ENCODE peak calls at places on chromosomes 4 and X, in six cellular contexts. T is heart left ventricle, J is astrocyte of the cerebellum, V is OCI-LY7, Y is MM.1S, L is fibroblast of pulmonary artery. N is an unnamed sample.

GRCh38 chr4:72701987-72702819 is 133.2 kb upstream of the ADAMTS3 start:
- DNase-seq in J (peak), T (peak), V (peak), Y (peak), L (peak), N (peak)

GRCh38 chrX:150352581-150352980 is 10.5 kb upstream of the MAMLD1 start:
- DNase-seq in V (no peak), L (peak), J (no peak), Y (no peak), T (no peak), N (no peak)

GRCh38 chrX:264634-265455 is 16.3 kb upstream of the PLCXD1 start:
- DNase-seq in T (no peak), V (no peak), J (no peak), Y (no peak), L (peak), N (peak)

GRCh38 chrX:17710836-17711235 is 26.5 kb upstream of the SCML1 start:
- DNase-seq in V (no peak), L (no peak), Y (no peak), J (no peak), T (no peak), N (no peak)

GRCh38 chr4:108192056-108192455 is 23.3 kb upstream of the LEF1 start:
- DNase-seq in L (no peak), Y (no peak), V (no peak), T (no peak), J (no peak), N (no peak)

GRCh38 chrX:95346854-95347253 is 1337.8 kb upstream of the DIAPH2 start:
- DNase-seq in J (peak), L (peak), Y (peak), T (no peak), V (no peak), N (peak)

GRCh38 chrX:116413273-116413672 is 23.1 kb upstream of the SLC6A14 start:
- DNase-seq in J (no peak), V (no peak), L (no peak), T (no peak), Y (no peak), N (no peak)

GRCh38 chrX:69396916-69397315 is 107.2 kb upstream of the NALF2 start:
- DNase-seq in J (no peak), L (no peak), V (no peak), T (no peak), Y (no peak), N (no peak)

GRCh38 chrX:123477673-123478072 is 255.2 kb downstream of the THOC2 start:
- DNase-seq in L (no peak), V (no peak), J (no peak), Y (no peak), T (no peak), N (no peak)

GRCh38 chrX:10350221-10350620 is 193.4 kb downstream of the CLCN4 start:
- DNase-seq in J (no peak), T (no peak), V (no peak), Y (no peak), L (no peak), N (no peak)

GRCh38 chr4:113052379-113052951 is 3.0 kb downstream of the ANK2 start:
- DNase-seq in J (peak), Y (no peak), L (peak), V (no peak), T (no peak), N (peak)

GRCh38 chrX:107442914-107443527 is 6.4 kb upstream of the FRMPD3 start:
- DNase-seq in V (no peak), J (no peak), L (no peak), Y (no peak), T (no peak), N (no peak)

GRCh38 chr4:183960021-183960420 is 54.9 kb downstream of the STOX2 start:
- DNase-seq in J (peak), V (no peak), L (peak), T (peak), Y (no peak), N (no peak)

GRCh38 chr4:188032583-188032982 is 37.0 kb downstream of the ZFP42 start:
- DNase-seq in Y (no peak), L (no peak), V (no peak), J (no peak), T (no peak), N (no peak)

GRCh38 chr4:88138561-88138960 is 19.9 kb downstream of the ABCG2 start:
- DNase-seq in Y (no peak), V (no peak), L (peak), T (no peak), J (peak), N (peak)

GRCh38 chrX:26778320-26778888 is 562.4 kb downstream of the MAGEB5 start:
- DNase-seq in V (peak), T (no peak), L (no peak), Y (no peak), J (no peak), N (no peak)

GRCh38 chrX:154836163-154836562 is 1.7 kb upstream of the SMIM9 start:
- DNase-seq in J (no peak), L (no peak), V (no peak), Y (no peak), T (no peak), N (no peak)

GRCh38 chr4:90357117-90357710 is 230.0 kb downstream of the CCSER1 start:
- DNase-seq in T (no peak), J (peak), V (peak), L (peak), Y (peak), N (peak)

GRCh38 chr4:168998596-168998995 is 11.5 kb downstream of the CBR4 start:
- DNase-seq in T (no peak), J (no peak), Y (no peak), V (no peak), L (no peak), N (no peak)

GRCh38 chr4:168999836-169000235 is 10.2 kb downstream of the CBR4 start:
- DNase-seq in J (no peak), T (no peak), Y (no peak), V (no peak), L (no peak), N (no peak)

GRCh38 chr4:168995537-168996295 is 14.3 kb downstream of the CBR4 start:
- DNase-seq in Y (no peak), J (no peak), V (no peak), T (no peak), L (peak), N (peak)

GRCh38 chr4:168994961-168995360 is 15.1 kb downstream of the CBR4 start:
- DNase-seq in J (no peak), T (no peak), Y (no peak), V (no peak), L (no peak), N (no peak)

GRCh38 chr4:168993724-168994510 is 16.1 kb downstream of the CBR4 start:
- DNase-seq in V (no peak), Y (no peak), J (no peak), L (no peak), T (no peak), N (peak)
- TF ChIP-seq CTCF in V (no peak), Y (no peak), J (no peak), L (no peak), T (no peak), N (no peak)

GRCh38 chr4:70613182-70613892 is 15.2 kb upstream of the ENAM start:
- DNase-seq in L (no peak), V (peak), Y (no peak), T (no peak), J (no peak), N (no peak)
- H3K4me3 ChIP-seq in L (peak), V (peak), Y (peak), T (no peak), J (no peak), N (no peak)

GRCh38 chr4:10256203-10256602 is 139.6 kb upstream of the WDR1 start:
- DNase-seq in T (no peak), J (no peak), L (no peak), V (no peak), Y (no peak), N (no peak)

GRCh38 chr4:10259976-10260375 is 143.4 kb upstream of the WDR1 start:
- DNase-seq in T (no peak), J (no peak), Y (no peak), L (no peak), V (no peak), N (no peak)

DNA sequence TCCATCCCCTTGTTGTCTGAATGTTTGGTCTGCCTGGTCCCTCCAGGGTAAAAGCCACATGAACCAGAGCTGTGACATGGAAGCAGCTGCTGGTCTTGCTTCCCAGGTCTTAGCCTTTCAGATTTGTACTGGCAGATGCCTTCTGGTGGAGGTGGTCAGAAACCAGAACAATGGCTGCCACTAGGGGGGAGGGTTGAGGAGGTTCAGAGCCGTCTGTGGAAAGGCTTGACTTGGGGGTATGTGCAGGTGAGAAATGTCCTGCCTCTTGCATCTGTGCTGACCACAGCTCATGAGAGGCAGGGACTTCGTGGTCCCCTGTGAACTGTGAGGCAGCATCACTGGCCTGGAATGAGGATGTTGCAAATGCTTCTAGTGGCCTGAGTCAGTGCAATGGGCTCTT is 144.2 kb upstream of the WDR1 start:
- DNase-seq in L (no peak), V (peak), J (no peak), T (no peak), Y (no peak), N (no peak)
- TF ChIP-seq CTCF in L (no peak), V (peak), J (no peak), T (no peak), Y (no peak), N (no peak)

GRCh38 chrX:121407627-121408026 is 360.2 kb downstream of the GLUD2 start:
- DNase-seq in L (no peak), V (no peak), Y (no peak), J (no peak), T (no peak), N (no peak)

DNA sequence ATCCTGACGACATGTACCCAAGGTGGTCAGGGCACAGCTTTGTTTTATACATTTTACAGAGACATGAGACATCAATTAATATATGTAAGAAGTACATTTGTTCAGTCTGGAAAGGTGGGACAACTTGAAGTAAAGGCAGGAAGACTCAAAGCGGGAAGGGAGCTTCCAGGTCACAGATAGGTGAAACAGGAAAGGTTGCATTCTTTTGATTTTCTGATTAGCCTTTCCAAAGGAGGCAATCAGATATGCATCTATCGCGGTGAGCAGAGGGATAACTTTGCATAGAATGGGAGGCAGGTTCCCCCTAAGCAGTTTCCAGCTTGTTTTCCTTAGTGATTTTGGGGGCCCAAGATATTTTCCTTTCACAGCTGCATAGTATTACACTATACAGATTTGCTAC is 358.4 kb downstream of the GLUD2 start:
- DNase-seq in V (no peak), J (no peak), T (no peak), Y (no peak), L (no peak), N (no peak)
- H3K4me3 ChIP-seq in V (no peak), J (no peak), T (no peak), Y (no peak), L (no peak), N (no peak)

GRCh38 chr4:40507977-40508376 is 121.7 kb downstream of the RBM47 start:
- DNase-seq in Y (no peak), J (no peak), V (no peak), L (no peak), T (no peak), N (no peak)
- TF ChIP-seq CTCF in Y (no peak), J (no peak), V (peak), L (no peak), T (no peak), N (peak)

DNA sequence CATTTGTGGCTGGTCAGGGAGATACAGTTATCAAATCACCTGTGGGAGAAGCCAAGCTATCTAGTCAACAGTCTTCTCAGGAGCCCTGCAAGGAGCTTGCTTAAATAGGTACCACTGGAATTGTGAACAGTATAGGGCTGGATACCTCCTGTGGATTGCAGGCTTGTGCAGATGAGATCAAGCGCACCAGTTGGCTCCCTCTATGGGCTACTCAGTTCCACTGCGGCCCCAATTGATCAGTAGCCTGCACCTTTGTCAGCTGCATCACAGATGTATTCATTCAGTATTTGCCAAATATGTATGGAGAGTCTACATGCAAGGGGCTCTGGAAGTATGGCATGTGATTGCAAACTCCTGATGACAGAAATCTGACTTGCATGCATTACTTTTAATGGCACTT is 28.6 kb downstream of the TEX13A start:
- DNase-seq in L (peak), V (peak), T (no peak), J (peak), Y (peak), N (peak)
- H3K4me3 ChIP-seq in L (no peak), V (no peak), T (no peak), J (no peak), Y (no peak), N (no peak)

GRCh38 chr4:6907658-6908191 is 1.9 kb upstream of the TBC1D14 start:
- DNase-seq in T (no peak), L (peak), V (peak), Y (no peak), J (no peak), N (peak)
- TF ChIP-seq CTCF in T (peak), L (peak), V (peak), Y (peak), J (peak), N (peak)

GRCh38 chr4:8202108-8202507 is 3.0 kb downstream of the SH3TC1 start:
- DNase-seq in L (no peak), J (no peak), V (peak), Y (no peak), T (no peak), N (no peak)
- H3K4me3 ChIP-seq in L (no peak), J (no peak), V (peak), Y (no peak), T (no peak), N (no peak)

DNA sequence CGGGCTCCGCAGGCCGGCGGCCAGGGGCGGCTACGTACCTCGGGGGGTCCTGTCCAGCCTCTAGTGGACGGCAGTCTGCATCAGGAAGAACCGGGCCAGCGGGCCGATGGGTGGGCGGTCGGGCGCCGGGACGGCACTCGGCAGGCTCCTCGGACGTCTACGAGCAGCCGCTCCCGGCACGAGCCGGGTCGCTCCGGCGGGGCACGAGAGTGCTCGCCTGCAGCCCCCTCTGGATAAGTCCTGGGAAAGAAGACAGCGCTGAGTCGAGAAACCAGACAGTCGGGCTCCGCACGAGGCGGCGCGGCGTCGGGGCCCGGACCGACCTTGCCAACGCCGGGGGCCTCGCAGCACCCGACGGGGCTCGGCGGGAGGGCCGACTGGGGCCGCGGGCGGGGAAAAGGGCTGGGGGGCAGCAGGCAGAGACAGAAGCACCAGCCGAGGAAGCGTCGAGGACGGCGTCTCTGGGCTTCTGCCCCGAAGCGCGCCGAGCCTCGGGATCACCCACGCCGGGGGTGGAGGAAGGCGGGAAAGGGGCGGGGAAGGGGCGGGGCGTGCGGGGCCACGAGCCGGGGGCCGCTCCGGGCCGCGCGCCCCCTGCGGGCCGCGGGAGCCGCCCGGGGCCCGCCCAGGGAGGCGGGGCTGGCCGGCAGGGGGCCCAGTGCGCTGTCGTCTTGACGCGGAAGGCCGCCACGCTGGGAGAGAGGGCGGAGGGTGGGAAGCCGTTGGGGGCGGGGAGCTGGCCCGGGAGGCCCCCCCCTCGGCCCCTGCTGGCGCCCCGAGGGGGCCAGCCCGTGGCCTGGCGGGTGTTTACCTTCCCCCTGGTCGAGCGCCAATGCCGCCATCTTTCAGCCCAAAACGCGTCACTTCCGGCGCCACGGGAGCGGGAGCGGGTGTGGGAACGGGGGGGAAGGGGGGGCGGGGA is 1.9 kb downstream of the KLHL15 start:
- DNase-seq in J (peak), Y (peak), V (peak), L (peak), T (peak), N (peak)
- TF ChIP-seq CTCF in J (no peak), Y (no peak), V (peak), L (no peak), T (no peak), N (no peak)

GRCh38 chrX:40359593-40359992 is 221.2 kb upstream of the ATP6AP2 start:
- DNase-seq in T (no peak), V (no peak), L (no peak), Y (no peak), J (no peak), N (no peak)

GRCh38 chrX:40358994-40359393 is 221.8 kb upstream of the ATP6AP2 start:
- DNase-seq in T (no peak), J (no peak), V (no peak), L (no peak), Y (no peak), N (no peak)

GRCh38 chrX:40360557-40360956 is 220.2 kb upstream of the ATP6AP2 start:
- DNase-seq in Y (no peak), L (no peak), T (no peak), V (no peak), J (no peak), N (no peak)
- H3K4me3 ChIP-seq in Y (no peak), L (no peak), T (no peak), V (no peak), J (no peak), N (no peak)